ENCODE peak calls at places on chromosome 13, in eight cellular contexts. One of them, this sample, is unnamed.

GRCh38 chr13:78909276-78909675 is 250.3 kb upstream of the OBI1 start:
- DNase-seq in SK-N-SH: no peak
- DNase-seq in PC-3: no peak
- DNase-seq in MM.1S: no peak
- DNase-seq in OCI-LY7: no peak
- DNase-seq in neural progenitor cell: no peak
- DNase-seq in HCT116: no peak
- DNase-seq in hepatocyte: no peak
- DNase-seq in this sample: no peak

GRCh38 chr13:89577301-89577700 is 1770.2 kb upstream of the MIR17HG start:
- DNase-seq in OCI-LY7: no peak
- DNase-seq in SK-N-SH: no peak
- DNase-seq in HCT116: no peak
- DNase-seq in PC-3: peak; percentile 1
- DNase-seq in hepatocyte: no peak
- DNase-seq in neural progenitor cell: no peak
- DNase-seq in MM.1S: no peak
- DNase-seq in this sample: no peak

GRCh38 chr13:38223093-38223492 is 126.6 kb upstream of the UFM1 start:
- DNase-seq in PC-3: peak; percentile 19
- DNase-seq in OCI-LY7: no peak
- DNase-seq in MM.1S: no peak
- DNase-seq in HCT116: no peak
- DNase-seq in hepatocyte: peak; percentile 19
- DNase-seq in SK-N-SH: no peak
- DNase-seq in neural progenitor cell: peak; percentile 66
- DNase-seq in this sample: peak; percentile 35

GRCh38 chr13:82002693-82003092 is 1661.8 kb upstream of the SPRY2 start:
- DNase-seq in HCT116: no peak
- DNase-seq in neural progenitor cell: no peak
- DNase-seq in MM.1S: no peak
- DNase-seq in OCI-LY7: no peak
- DNase-seq in PC-3: no peak
- DNase-seq in hepatocyte: peak; percentile 8
- DNase-seq in SK-N-SH: no peak
- DNase-seq in this sample: no peak

GRCh38 chr13:77028202-77028601 is 1.2 kb upstream of the FBXL3 start:
- DNase-seq in OCI-LY7: no peak
- DNase-seq in HCT116: no peak
- DNase-seq in SK-N-SH: no peak
- DNase-seq in neural progenitor cell: no peak
- DNase-seq in MM.1S: no peak
- DNase-seq in PC-3: no peak
- DNase-seq in hepatocyte: peak; percentile 10
- DNase-seq in this sample: peak; percentile 76

GRCh38 chr13:75195479-75196111 is 286.4 kb downstream of the TBC1D4 start:
- DNase-seq in HCT116: no peak
- DNase-seq in PC-3: no peak
- DNase-seq in hepatocyte: no peak
- DNase-seq in OCI-LY7: no peak
- DNase-seq in neural progenitor cell: peak; percentile 79
- DNase-seq in SK-N-SH: no peak
- DNase-seq in MM.1S: no peak
- DNase-seq in this sample: no peak

GRCh38 chr13:30932481-30933333 is at the start of gene TEX26:
- DNase-seq in MM.1S: no peak
- DNase-seq in hepatocyte: peak; percentile 62
- DNase-seq in neural progenitor cell: peak; percentile 90
- DNase-seq in HCT116: no peak
- DNase-seq in OCI-LY7: no peak
- DNase-seq in PC-3: no peak
- DNase-seq in SK-N-SH: no peak
- DNase-seq in this sample: no peak

GRCh38 chr13:67134322-67135129 is 95.6 kb downstream of the PCDH9 start:
- DNase-seq in MM.1S: no peak
- DNase-seq in OCI-LY7: peak; percentile 4
- DNase-seq in HCT116: no peak
- DNase-seq in hepatocyte: no peak
- DNase-seq in PC-3: no peak
- DNase-seq in neural progenitor cell: no peak
- DNase-seq in SK-N-SH: no peak
- DNase-seq in this sample: no peak

GRCh38 chr13:27270594-27271520 is at the start of gene RASL11A:
- DNase-seq in hepatocyte: peak; percentile 94
- DNase-seq in HCT116: peak; percentile 36
- DNase-seq in OCI-LY7: peak; percentile 71
- DNase-seq in PC-3: peak; percentile 87
- DNase-seq in SK-N-SH: peak; percentile 92
- DNase-seq in neural progenitor cell: peak; percentile 94
- DNase-seq in MM.1S: peak; percentile 68
- DNase-seq in this sample: peak; percentile 92

GRCh38 chr13:38042771-38043170 is 173.2 kb upstream of the TRPC4 start:
- DNase-seq in HCT116: no peak
- DNase-seq in OCI-LY7: no peak
- DNase-seq in neural progenitor cell: no peak
- DNase-seq in PC-3: no peak
- DNase-seq in MM.1S: no peak
- DNase-seq in SK-N-SH: no peak
- DNase-seq in hepatocyte: no peak
- DNase-seq in this sample: peak; percentile 55

GRCh38 chr13:34345601-34345939 is 527.6 kb downstream of the RFC3 start:
- DNase-seq in HCT116: no peak
- DNase-seq in MM.1S: no peak
- DNase-seq in OCI-LY7: no peak
- DNase-seq in neural progenitor cell: no peak
- DNase-seq in PC-3: no peak
- DNase-seq in SK-N-SH: no peak
- DNase-seq in hepatocyte: no peak
- DNase-seq in this sample: no peak

DNA sequence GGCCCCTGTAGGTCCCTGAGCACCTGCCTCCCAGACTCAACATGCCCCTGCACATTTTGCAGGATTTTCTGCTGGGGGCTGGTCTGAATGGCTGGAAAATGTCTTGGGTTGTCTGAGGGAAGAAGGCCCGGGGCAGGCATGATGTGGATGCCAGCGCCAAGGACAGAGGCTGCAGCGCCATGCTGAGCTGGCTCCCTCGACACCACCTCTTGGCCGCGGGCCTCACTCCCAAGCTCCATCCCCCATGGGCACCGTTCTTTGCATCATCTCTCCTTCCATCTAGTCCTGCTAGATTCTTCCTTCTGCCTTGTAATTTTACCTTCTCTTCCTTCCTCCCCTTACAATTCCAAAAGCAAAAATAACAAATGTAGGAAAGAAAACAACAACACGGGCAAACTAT is 70.6 kb downstream of the ZIC5 start:
- DNase-seq in HCT116: no peak
- DNase-seq in hepatocyte: no peak
- DNase-seq in OCI-LY7: no peak
- DNase-seq in PC-3: no peak
- DNase-seq in SK-N-SH: no peak
- DNase-seq in MM.1S: no peak
- DNase-seq in neural progenitor cell: no peak
- DNase-seq in this sample: no peak
- H3K4me1 ChIP-seq in HCT116: no peaks in the 10 kb centered on the region
- H3K4me1 ChIP-seq in hepatocyte: no peaks in the 10 kb centered on the region
- H3K4me1 ChIP-seq in OCI-LY7: no peaks in the 10 kb centered on the region
- H3K4me1 ChIP-seq in PC-3: no peaks in the 10 kb centered on the region
- H3K4me1 ChIP-seq in SK-N-SH: no peaks in the 10 kb centered on the region
- H3K4me1 ChIP-seq in MM.1S: no peaks in the 10 kb centered on the region
- H3K4me1 ChIP-seq in neural progenitor cell: peaks cover 52% of the 10 kb centered on the region
- H3K4me1 ChIP-seq in this sample: no peaks in the 10 kb centered on the region

DNA sequence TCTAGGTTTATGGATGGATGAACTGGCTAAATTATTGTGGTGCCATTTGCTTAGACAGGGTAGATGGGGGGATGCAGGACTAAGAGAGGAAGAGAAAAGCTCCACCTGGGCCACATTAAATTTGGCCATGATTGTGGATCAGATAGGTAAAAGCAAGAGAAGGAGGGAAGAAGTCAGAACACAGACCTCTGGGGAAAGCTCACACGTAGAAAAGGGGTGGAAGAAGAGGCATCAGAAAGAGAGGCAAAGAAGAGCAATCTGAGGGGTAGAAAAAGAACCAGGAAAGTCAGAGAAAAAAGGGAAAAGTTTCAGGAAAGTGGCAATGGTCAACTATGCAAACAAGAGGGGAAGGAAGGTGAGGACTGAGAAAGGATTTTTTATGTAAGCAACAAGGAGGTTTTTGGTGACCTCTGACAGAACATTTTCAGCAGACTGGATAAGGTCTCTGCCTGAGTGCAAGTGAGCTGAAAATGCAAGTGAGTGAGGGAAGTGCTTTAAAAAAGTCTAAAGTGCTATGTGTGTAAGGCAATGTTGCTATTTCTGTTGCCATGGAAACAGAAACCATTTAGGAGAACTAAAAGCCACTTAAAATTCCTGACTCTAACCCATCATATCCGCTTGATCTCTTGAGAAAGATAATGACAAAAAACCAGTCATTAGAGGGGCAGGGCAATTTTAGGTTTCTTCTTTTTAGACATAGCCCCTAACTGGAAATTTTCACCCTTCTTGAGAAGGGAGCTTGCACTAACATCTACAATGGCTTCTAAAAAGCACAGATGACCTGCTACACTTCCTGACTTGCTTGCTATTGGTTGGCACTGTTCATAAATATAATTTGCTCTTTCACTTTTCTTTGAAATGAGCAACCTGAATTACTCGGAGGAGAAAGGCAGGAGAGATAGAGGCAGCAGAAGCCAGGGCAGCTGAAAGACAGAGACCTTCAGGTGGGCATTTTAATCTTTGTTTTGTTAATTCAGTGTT is at the start of gene CYSLTR2:
- DNase-seq in HCT116: no peak
- DNase-seq in SK-N-SH: peak; percentile 32
- DNase-seq in OCI-LY7: no peak
- DNase-seq in PC-3: no peak
- DNase-seq in MM.1S: no peak
- DNase-seq in hepatocyte: peak; percentile 55
- DNase-seq in neural progenitor cell: peak; percentile 6
- DNase-seq in this sample: peak; percentile 57
- TF ChIP-seq EZH2phosphoT487 in HCT116: no peak
- TF ChIP-seq EZH2phosphoT487 in SK-N-SH: no peak
- TF ChIP-seq EZH2phosphoT487 in OCI-LY7: no peak
- TF ChIP-seq EZH2phosphoT487 in PC-3: no peak
- TF ChIP-seq EZH2phosphoT487 in MM.1S: no peak
- TF ChIP-seq EZH2phosphoT487 in hepatocyte: no peak
- TF ChIP-seq EZH2phosphoT487 in neural progenitor cell: no peak
- TF ChIP-seq EZH2phosphoT487 in this sample: no peak

GRCh38 chr13:113812140-113813036 is 51.5 kb downstream of the GAS6 start:
- DNase-seq in PC-3: no peak
- DNase-seq in neural progenitor cell: no peak
- DNase-seq in MM.1S: no peak
- DNase-seq in OCI-LY7: no peak
- DNase-seq in HCT116: no peak
- DNase-seq in SK-N-SH: peak; percentile 60
- DNase-seq in hepatocyte: no peak
- DNase-seq in this sample: no peak
- H3K9me3 ChIP-seq in PC-3: no peaks in the 10 kb centered on the region
- H3K9me3 ChIP-seq in neural progenitor cell: peaks cover 5% of the 10 kb centered on the region
- H3K9me3 ChIP-seq in MM.1S: no peaks in the 10 kb centered on the region
- H3K9me3 ChIP-seq in OCI-LY7: no peaks in the 10 kb centered on the region
- H3K9me3 ChIP-seq in HCT116: peaks cover 17% of the 10 kb centered on the region
- H3K9me3 ChIP-seq in SK-N-SH: no peaks in the 10 kb centered on the region
- H3K9me3 ChIP-seq in hepatocyte: no peaks in the 10 kb centered on the region
- H3K9me3 ChIP-seq in this sample: no peaks in the 10 kb centered on the region

GRCh38 chr13:80598189-80598588 is 257.3 kb upstream of the SPRY2 start:
- DNase-seq in OCI-LY7: no peak
- DNase-seq in HCT116: no peak
- DNase-seq in neural progenitor cell: no peak
- DNase-seq in SK-N-SH: no peak
- DNase-seq in hepatocyte: no peak
- DNase-seq in PC-3: no peak
- DNase-seq in MM.1S: no peak
- DNase-seq in this sample: no peak

GRCh38 chr13:80603351-80603750 is 262.4 kb upstream of the SPRY2 start:
- DNase-seq in OCI-LY7: no peak
- DNase-seq in PC-3: no peak
- DNase-seq in HCT116: no peak
- DNase-seq in hepatocyte: no peak
- DNase-seq in MM.1S: no peak
- DNase-seq in neural progenitor cell: no peak
- DNase-seq in SK-N-SH: no peak
- DNase-seq in this sample: no peak

GRCh38 chr13:80604094-80604493 is 263.2 kb upstream of the SPRY2 start:
- DNase-seq in neural progenitor cell: peak; percentile 4
- DNase-seq in HCT116: no peak
- DNase-seq in MM.1S: peak; percentile 68
- DNase-seq in OCI-LY7: no peak
- DNase-seq in hepatocyte: no peak
- DNase-seq in PC-3: peak; percentile 4
- DNase-seq in SK-N-SH: no peak
- DNase-seq in this sample: no peak

GRCh38 chr13:80605007-80605406 is 264.1 kb upstream of the SPRY2 start:
- DNase-seq in PC-3: no peak
- DNase-seq in SK-N-SH: no peak
- DNase-seq in HCT116: no peak
- DNase-seq in MM.1S: no peak
- DNase-seq in OCI-LY7: no peak
- DNase-seq in neural progenitor cell: no peak
- DNase-seq in hepatocyte: no peak
- DNase-seq in this sample: no peak

DNA sequence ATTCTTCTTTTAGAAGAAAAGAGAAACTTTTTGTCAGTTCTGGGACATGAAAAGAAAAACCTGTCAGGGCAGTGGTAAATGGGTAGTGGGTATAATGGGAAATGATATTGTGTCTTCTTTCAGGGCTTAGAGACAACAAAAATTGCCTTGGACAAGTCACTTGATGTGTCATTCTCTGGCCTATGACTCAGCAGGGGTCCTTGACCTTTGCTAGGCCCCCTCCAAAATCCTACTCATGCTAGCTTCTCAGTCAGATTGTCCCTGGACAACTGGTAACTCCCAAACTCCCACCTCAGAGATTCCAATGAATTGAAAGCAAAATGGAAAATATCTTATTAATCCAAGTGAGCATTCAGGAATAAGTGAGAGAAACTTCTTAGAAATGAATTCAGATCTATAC is 258.8 kb upstream of the SPRY2 start:
- DNase-seq in PC-3: no peak
- DNase-seq in OCI-LY7: no peak
- DNase-seq in neural progenitor cell: peak; percentile 23
- DNase-seq in SK-N-SH: no peak
- DNase-seq in MM.1S: no peak
- DNase-seq in HCT116: no peak
- DNase-seq in hepatocyte: no peak
- DNase-seq in this sample: no peak
- H3K4me1 ChIP-seq in PC-3: peaks cover 9% of the 10 kb centered on the region
- H3K4me1 ChIP-seq in OCI-LY7: no peaks in the 10 kb centered on the region
- H3K4me1 ChIP-seq in neural progenitor cell: peaks cover 9% of the 10 kb centered on the region
- H3K4me1 ChIP-seq in SK-N-SH: no peaks in the 10 kb centered on the region
- H3K4me1 ChIP-seq in MM.1S: peaks cover 8% of the 10 kb centered on the region
- H3K4me1 ChIP-seq in HCT116: no peaks in the 10 kb centered on the region
- H3K4me1 ChIP-seq in hepatocyte: no peaks in the 10 kb centered on the region
- H3K4me1 ChIP-seq in this sample: no peaks in the 10 kb centered on the region

GRCh38 chr13:39353988-39354387 is 249.0 kb downstream of the LHFPL6 start:
- DNase-seq in HCT116: no peak
- DNase-seq in hepatocyte: no peak
- DNase-seq in MM.1S: no peak
- DNase-seq in SK-N-SH: no peak
- DNase-seq in PC-3: no peak
- DNase-seq in OCI-LY7: no peak
- DNase-seq in neural progenitor cell: no peak
- DNase-seq in this sample: peak; percentile 55
- TF ChIP-seq EZH2phosphoT487 in HCT116: no peak
- TF ChIP-seq EZH2phosphoT487 in hepatocyte: no peak
- TF ChIP-seq EZH2phosphoT487 in MM.1S: no peak
- TF ChIP-seq EZH2phosphoT487 in SK-N-SH: no peak
- TF ChIP-seq EZH2phosphoT487 in PC-3: no peak
- TF ChIP-seq EZH2phosphoT487 in OCI-LY7: no peak
- TF ChIP-seq EZH2phosphoT487 in neural progenitor cell: no peak
- TF ChIP-seq EZH2phosphoT487 in this sample: no peak